ENCODE peak calls at places on chromosomes 11 and 22, in seven cellular contexts. One of them, this sample, is unnamed.

GRCh38 chr11:117823941-117824420 is 563 bp downstream of the FXYD2 start:
- DNase-seq in GM12864: no peak
- DNase-seq in fibroblast of the aortic adventitia: peak
- DNase-seq in IMR-90: no peak
- DNase-seq in neural progenitor cell: no peak
- DNase-seq in fibroblast of lung: peak
- DNase-seq in GM23338: no peak
- DNase-seq in this sample: peak

GRCh38 chr11:15909937-15910598 is 446.3 kb downstream of the SOX6 start:
- DNase-seq in IMR-90: no peak
- DNase-seq in GM12864: no peak
- DNase-seq in fibroblast of the aortic adventitia: no peak
- DNase-seq in GM23338: no peak
- DNase-seq in neural progenitor cell: no peak
- DNase-seq in fibroblast of lung: no peak
- DNase-seq in this sample: no peak

GRCh38 chr11:95149659-95150294 is 60.1 kb downstream of the ENDOD1 start:
- DNase-seq in GM23338: peak
- DNase-seq in neural progenitor cell: peak
- DNase-seq in fibroblast of the aortic adventitia: no peak
- DNase-seq in GM12864: no peak
- DNase-seq in fibroblast of lung: peak
- DNase-seq in IMR-90: no peak
- DNase-seq in this sample: peak

GRCh38 chr11:128469220-128469619 is 118.1 kb downstream of the ETS1 start:
- DNase-seq in IMR-90: no peak
- DNase-seq in fibroblast of the aortic adventitia: no peak
- DNase-seq in GM23338: no peak
- DNase-seq in GM12864: peak
- DNase-seq in neural progenitor cell: no peak
- DNase-seq in fibroblast of lung: no peak
- DNase-seq in this sample: no peak

GRCh38 chr11:76901144-76901543 is 40.4 kb downstream of the ACER3 start:
- DNase-seq in GM23338: no peak
- DNase-seq in IMR-90: no peak
- DNase-seq in neural progenitor cell: no peak
- DNase-seq in GM12864: no peak
- DNase-seq in fibroblast of the aortic adventitia: no peak
- DNase-seq in fibroblast of lung: no peak
- DNase-seq in this sample: no peak

GRCh38 chr22:27880778-27881394 is 38.2 kb downstream of the PITPNB start:
- DNase-seq in GM23338: peak
- DNase-seq in fibroblast of the aortic adventitia: peak
- DNase-seq in GM12864: no peak
- DNase-seq in IMR-90: peak
- DNase-seq in neural progenitor cell: peak
- DNase-seq in fibroblast of lung: peak
- DNase-seq in this sample: peak

GRCh38 chr11:93738647-93739081 is 2.6 kb downstream of the TAF1D start:
- DNase-seq in IMR-90: no peak
- DNase-seq in GM12864: no peak
- DNase-seq in fibroblast of the aortic adventitia: no peak
- DNase-seq in fibroblast of lung: peak
- DNase-seq in neural progenitor cell: peak
- DNase-seq in GM23338: no peak
- DNase-seq in this sample: no peak

GRCh38 chr11:75760710-75761493 is 7.7 kb upstream of the DGAT2 start:
- DNase-seq in IMR-90: peak
- DNase-seq in GM23338: no peak
- DNase-seq in neural progenitor cell: no peak
- DNase-seq in fibroblast of the aortic adventitia: peak
- DNase-seq in fibroblast of lung: peak
- DNase-seq in GM12864: no peak
- DNase-seq in this sample: peak

GRCh38 chr11:60377737-60378136 is 595 bp upstream of the MS4A7 start:
- DNase-seq in fibroblast of the aortic adventitia: no peak
- DNase-seq in GM12864: peak
- DNase-seq in neural progenitor cell: no peak
- DNase-seq in fibroblast of lung: no peak
- DNase-seq in IMR-90: no peak
- DNase-seq in GM23338: no peak
- DNase-seq in this sample: no peak

GRCh38 chr11:20360650-20361049 is 2.9 kb upstream of the HTATIP2 start:
- DNase-seq in neural progenitor cell: no peak
- DNase-seq in GM23338: no peak
- DNase-seq in fibroblast of the aortic adventitia: peak
- DNase-seq in GM12864: no peak
- DNase-seq in fibroblast of lung: peak
- DNase-seq in IMR-90: peak
- DNase-seq in this sample: peak

GRCh38 chr22:42074153-42074750 is at the start of gene PHETA2:
- DNase-seq in fibroblast of lung: peak
- DNase-seq in IMR-90: peak
- DNase-seq in neural progenitor cell: peak
- DNase-seq in GM23338: peak
- DNase-seq in fibroblast of the aortic adventitia: peak
- DNase-seq in GM12864: no peak
- DNase-seq in this sample: peak

GRCh38 chr11:87439981-87440760 is 402.4 kb downstream of the TMEM135 start:
- DNase-seq in IMR-90: no peak
- DNase-seq in fibroblast of the aortic adventitia: peak
- DNase-seq in neural progenitor cell: no peak
- DNase-seq in GM12864: no peak
- DNase-seq in fibroblast of lung: no peak
- DNase-seq in GM23338: no peak
- DNase-seq in this sample: no peak

GRCh38 chr22:27686534-27686933 is 115.0 kb downstream of the MN1 start:
- DNase-seq in GM23338: no peak
- DNase-seq in GM12864: no peak
- DNase-seq in fibroblast of lung: peak
- DNase-seq in fibroblast of the aortic adventitia: peak
- DNase-seq in neural progenitor cell: no peak
- DNase-seq in IMR-90: peak
- DNase-seq in this sample: peak

GRCh38 chr22:28989035-28989464 is 72.6 kb downstream of the C22orf31 start:
- DNase-seq in IMR-90: no peak
- DNase-seq in fibroblast of the aortic adventitia: no peak
- DNase-seq in fibroblast of lung: peak
- DNase-seq in GM12864: no peak
- DNase-seq in GM23338: peak
- DNase-seq in neural progenitor cell: no peak
- DNase-seq in this sample: no peak

GRCh38 chr11:112300094-112300786 is 39.6 kb upstream of the PLET1 start:
- DNase-seq in GM23338: peak
- DNase-seq in GM12864: no peak
- DNase-seq in fibroblast of the aortic adventitia: no peak
- DNase-seq in neural progenitor cell: no peak
- DNase-seq in fibroblast of lung: no peak
- DNase-seq in IMR-90: no peak
- DNase-seq in this sample: no peak

GRCh38 chr22:41902932-41903421 is 11.9 kb downstream of the SHISA8 start:
- DNase-seq in GM12864: no peak
- DNase-seq in IMR-90: no peak
- DNase-seq in fibroblast of the aortic adventitia: no peak
- DNase-seq in fibroblast of lung: no peak
- DNase-seq in GM23338: no peak
- DNase-seq in neural progenitor cell: no peak
- DNase-seq in this sample: no peak

GRCh38 chr11:64292458-64293254 is 1.6 kb downstream of the KCNK4 start:
- DNase-seq in fibroblast of the aortic adventitia: no peak
- DNase-seq in GM12864: no peak
- DNase-seq in IMR-90: no peak
- DNase-seq in GM23338: peak
- DNase-seq in neural progenitor cell: peak
- DNase-seq in fibroblast of lung: no peak
- DNase-seq in this sample: no peak
- H3K4me3 ChIP-seq in fibroblast of the aortic adventitia: peak
- H3K4me3 ChIP-seq in GM12864: no peak
- H3K4me3 ChIP-seq in IMR-90: peak
- H3K4me3 ChIP-seq in GM23338: peak
- H3K4me3 ChIP-seq in neural progenitor cell: peak
- H3K4me3 ChIP-seq in fibroblast of lung: no peak
- H3K4me3 ChIP-seq in this sample: peak

GRCh38 chr11:57001674-57002401 is 13.1 kb downstream of the OR5AK2 start:
- DNase-seq in fibroblast of lung: no peak
- DNase-seq in GM23338: peak
- DNase-seq in IMR-90: peak
- DNase-seq in fibroblast of the aortic adventitia: peak
- DNase-seq in neural progenitor cell: no peak
- DNase-seq in GM12864: no peak
- DNase-seq in this sample: peak
- TF ChIP-seq CTCF in fibroblast of lung: peak
- TF ChIP-seq CTCF in GM23338: peak
- TF ChIP-seq CTCF in IMR-90: peak
- TF ChIP-seq CTCF in fibroblast of the aortic adventitia: peak
- TF ChIP-seq CTCF in neural progenitor cell: peak
- TF ChIP-seq CTCF in GM12864: peak
- TF ChIP-seq CTCF in this sample: peak

DNA sequence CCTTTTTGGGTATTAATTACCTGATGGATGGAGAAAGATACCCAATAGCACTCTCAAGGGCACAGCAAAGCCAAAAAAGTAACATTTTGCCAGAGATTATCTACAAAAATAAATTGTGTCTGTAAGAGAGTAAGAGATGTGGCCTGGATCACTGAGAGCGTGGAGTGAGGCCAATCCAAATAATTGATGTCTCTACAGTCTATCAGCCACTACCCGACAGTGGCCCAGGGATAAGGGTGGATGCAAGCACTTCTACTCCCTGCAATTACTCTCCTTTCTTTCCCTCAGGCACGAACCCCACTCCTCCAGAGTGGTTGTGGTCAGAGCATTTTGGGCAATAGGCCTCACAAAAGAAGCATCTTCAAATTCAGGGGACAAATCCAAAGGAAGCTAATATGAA is 92.3 kb upstream of the ZC3H12C start:
- DNase-seq in IMR-90: no peak
- DNase-seq in fibroblast of the aortic adventitia: peak
- DNase-seq in GM23338: no peak
- DNase-seq in neural progenitor cell: no peak
- DNase-seq in fibroblast of lung: peak
- DNase-seq in GM12864: no peak
- DNase-seq in this sample: peak
- H3K4me3 ChIP-seq in IMR-90: no peak
- H3K4me3 ChIP-seq in fibroblast of the aortic adventitia: no peak
- H3K4me3 ChIP-seq in GM23338: no peak
- H3K4me3 ChIP-seq in neural progenitor cell: no peak
- H3K4me3 ChIP-seq in fibroblast of lung: no peak
- H3K4me3 ChIP-seq in GM12864: no peak
- H3K4me3 ChIP-seq in this sample: no peak

DNA sequence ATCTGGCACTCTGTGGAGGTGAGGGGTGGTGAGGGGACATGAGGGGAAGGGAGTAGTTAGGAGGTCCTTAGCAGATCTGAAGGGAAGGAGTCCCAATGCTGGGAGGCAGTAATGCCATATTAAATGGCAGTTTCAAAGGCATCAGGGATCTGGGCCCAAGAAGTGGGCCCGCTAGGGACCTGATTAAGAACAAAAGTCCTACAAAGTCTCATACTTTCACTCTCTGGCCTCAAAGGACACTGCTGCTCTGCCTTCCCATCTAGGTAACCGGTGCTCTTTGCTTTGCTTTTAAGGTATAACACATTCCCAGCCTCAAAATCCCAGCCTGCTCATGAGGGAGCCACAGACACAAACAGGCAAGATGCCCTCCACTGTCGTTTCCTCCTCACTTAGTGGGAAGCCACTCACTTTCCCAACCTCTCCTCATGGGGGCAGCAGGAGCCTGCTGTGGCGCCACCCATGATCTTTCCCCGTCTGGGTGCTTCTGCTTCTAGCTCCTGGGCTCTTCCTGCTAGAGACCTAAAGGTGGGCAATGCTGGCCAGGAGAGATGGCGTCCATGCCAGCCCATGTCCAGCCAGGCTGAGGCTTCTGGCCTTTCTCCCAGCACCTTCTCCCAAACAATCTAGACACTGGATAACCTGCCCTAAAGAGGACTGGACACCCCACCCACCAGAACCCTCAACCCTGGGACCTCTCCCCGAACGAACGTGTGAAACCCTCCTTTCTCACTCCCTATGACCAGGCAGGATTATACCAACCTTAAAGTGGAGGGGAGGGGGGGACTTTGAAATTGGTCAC is 68.3 kb downstream of the PLEKHA7 start:
- DNase-seq in neural progenitor cell: peak
- DNase-seq in GM12864: peak
- DNase-seq in fibroblast of lung: peak
- DNase-seq in GM23338: peak
- DNase-seq in fibroblast of the aortic adventitia: peak
- DNase-seq in IMR-90: peak
- DNase-seq in this sample: peak
- TF ChIP-seq CTCF in neural progenitor cell: peak
- TF ChIP-seq CTCF in GM12864: peak
- TF ChIP-seq CTCF in fibroblast of lung: peak
- TF ChIP-seq CTCF in GM23338: peak
- TF ChIP-seq CTCF in fibroblast of the aortic adventitia: peak
- TF ChIP-seq CTCF in IMR-90: peak
- TF ChIP-seq CTCF in this sample: peak

DNA sequence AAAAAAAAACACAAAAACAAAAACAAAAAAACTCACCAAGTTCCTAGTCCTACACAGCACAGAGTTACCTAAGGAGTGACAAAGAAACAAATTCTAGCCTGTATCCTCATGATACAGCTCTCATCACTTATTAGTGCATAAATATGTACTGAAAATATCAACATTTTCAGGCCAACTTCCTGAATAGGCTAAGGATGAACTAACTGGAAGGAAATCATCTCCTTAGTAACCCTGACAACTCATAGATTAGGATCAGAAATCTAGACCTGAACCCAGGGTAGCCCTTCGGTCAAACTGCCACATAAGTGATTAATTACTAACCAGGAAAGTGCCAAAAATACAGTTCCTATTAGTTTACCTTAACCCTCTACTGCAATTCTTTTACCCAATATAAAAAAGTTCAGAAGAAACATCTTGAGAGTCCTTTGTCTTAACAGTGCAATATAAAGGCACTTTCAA is 40.0 kb downstream of the AMBRA1 start:
- DNase-seq in GM23338: no peak
- DNase-seq in neural progenitor cell: no peak
- DNase-seq in fibroblast of the aortic adventitia: no peak
- DNase-seq in fibroblast of lung: peak
- DNase-seq in GM12864: no peak
- DNase-seq in IMR-90: no peak
- DNase-seq in this sample: no peak
- H3K4me3 ChIP-seq in GM23338: no peak
- H3K4me3 ChIP-seq in neural progenitor cell: no peak
- H3K4me3 ChIP-seq in fibroblast of the aortic adventitia: peak
- H3K4me3 ChIP-seq in fibroblast of lung: no peak
- H3K4me3 ChIP-seq in GM12864: no peak
- H3K4me3 ChIP-seq in IMR-90: no peak
- H3K4me3 ChIP-seq in this sample: no peak